ENCODE peak calls at places on chromosome 4, in eight cellular contexts. X is stimulated activated CD8-positive, alpha-beta memory T cell treated with anti-CD3 and anti-CD28 coated beads, Interleukin-7, amount 100 ng/mL, for 24 hours; Z is stimulated activated naive B cell treated with anti-CD40 and anti-IgM and Interleukin-4, amounts not matched to agents 10 μg/mL and 1 μg/mL and 100 μg/mL, for 72 hours; V is GM19239; K is activated CD4-positive, alpha-beta T cell treated with anti-CD3 and anti-CD28 coated beads for 48 hours; O is T-helper 9 cell; B is GM20000; N is activated CD8-positive, alpha-beta memory T cell treated with anti-CD3 and anti-CD28 coated beads for 24 hours. E is an unnamed sample.

GRCh38 chr4:53545942-53546581 is 45.2 kb downstream of the LNX1 start:
- DNase-seq in X (no peak), Z (no peak), V (no peak), K (no peak), O (no peak), B (no peak), N (no peak), E (no peak)

GRCh38 chr4:123412700-123413512 is 16.3 kb downstream of the SPRY1 start:
- DNase-seq in X (no peak), Z (no peak), V (no peak), K (no peak), O (no peak), B (no peak), N (no peak), E (no peak)

GRCh38 chr4:39043058-39043696 is 11.0 kb upstream of the TMEM156 start:
- DNase-seq in X (no peak), Z (no peak), V (no peak), K (no peak), O (no peak), B (no peak), N (no peak), E (no peak)

GRCh38 chr4:141563721-141564120 is 72.7 kb upstream of the IL15 start:
- DNase-seq in X (no peak), Z (no peak), V (no peak), K (no peak), O (no peak), B (no peak), N (no peak), E (no peak)

GRCh38 chr4:186726440-186727148 is 2.9 kb upstream of the FAT1 start:
- DNase-seq in X (no peak), Z (no peak), V (peak), K (peak), O (no peak), B (peak), N (no peak), E (no peak)

GRCh38 chr4:82423245-82424054 is 6.8 kb downstream of the HNRNPDL start:
- DNase-seq in X (no peak), Z (no peak), V (no peak), K (no peak), O (no peak), B (no peak), N (no peak), E (no peak)

GRCh38 chr4:2353222-2354107 is 65.0 kb downstream of the ZFYVE28 start:
- DNase-seq in X (no peak), Z (no peak), V (no peak), K (no peak), O (no peak), B (no peak), N (no peak), E (no peak)

GRCh38 chr4:148315049-148315448 is 127.2 kb downstream of the NR3C2 start:
- DNase-seq in X (no peak), Z (no peak), V (no peak), K (no peak), O (no peak), B (no peak), N (no peak), E (no peak)

GRCh38 chr4:4502694-4503311 is 39.0 kb downstream of the STX18 start:
- DNase-seq in X (no peak), Z (no peak), V (no peak), K (peak), O (no peak), B (peak), N (peak), E (no peak)

GRCh38 chr4:94038195-94038594 is 169.5 kb upstream of the SMARCAD1 start:
- DNase-seq in X (no peak), Z (no peak), V (no peak), K (no peak), O (no peak), B (no peak), N (no peak), E (no peak)

GRCh38 chr4:47061435-47061834 is 30.1 kb downstream of the GABRB1 start:
- DNase-seq in X (no peak), Z (no peak), V (no peak), K (no peak), O (no peak), B (no peak), N (no peak), E (no peak)

GRCh38 chr4:74997942-74998341 is 65.0 kb downstream of the PARM1 start:
- DNase-seq in X (no peak), Z (no peak), V (no peak), K (no peak), O (no peak), B (no peak), N (no peak), E (no peak)

GRCh38 chr4:123438031-123438430 is 41.4 kb downstream of the SPRY1 start:
- DNase-seq in X (no peak), Z (no peak), V (no peak), K (no peak), O (no peak), B (no peak), N (no peak), E (no peak)

GRCh38 chr4:97828646-97829045 is 314.6 kb downstream of the STPG2 start:
- DNase-seq in X (no peak), Z (no peak), V (no peak), K (no peak), O (no peak), B (no peak), N (no peak), E (no peak)

GRCh38 chr4:185573651-185574199 is 38.4 kb upstream of the PDLIM3 start:
- DNase-seq in X (no peak), Z (no peak), V (no peak), K (no peak), O (no peak), B (no peak), N (no peak), E (no peak)

GRCh38 chr4:100042711-100043110 is 92.6 kb upstream of the H2AZ1 start:
- DNase-seq in X (no peak), Z (no peak), V (no peak), K (no peak), O (no peak), B (no peak), N (no peak), E (no peak)

GRCh38 chr4:123555500-123556273 is 159.1 kb downstream of the SPRY1 start:
- DNase-seq in X (no peak), Z (no peak), V (no peak), K (no peak), O (no peak), B (no peak), N (no peak), E (no peak)

GRCh38 chr4:26860922-26861433 is 337 bp downstream of the STIM2 start:
- DNase-seq in X (no peak), Z (peak), V (no peak), K (peak), O (peak), B (peak), N (peak), E (no peak)

GRCh38 chr4:99816611-99817309 is at the start of gene DAPP1:
- DNase-seq in X (peak), Z (peak), V (peak), K (peak), O (peak), B (peak), N (peak), E (no peak)

GRCh38 chr4:160044693-160045092 is 941.8 kb downstream of the RAPGEF2 start:
- DNase-seq in X (no peak), Z (no peak), V (no peak), K (no peak), O (no peak), B (no peak), N (no peak), E (no peak)

GRCh38 chr4:5940470-5941203 is 47.8 kb upstream of the CRMP1 start:
- DNase-seq in X (no peak), Z (no peak), V (no peak), K (no peak), O (no peak), B (no peak), N (no peak), E (no peak)

GRCh38 chr4:134490863-134491262 is 289.3 kb upstream of the PABPC4L start:
- DNase-seq in X (no peak), Z (no peak), V (no peak), K (no peak), O (no peak), B (no peak), N (no peak), E (no peak)

GRCh38 chr4:135941671-135942070 is 1590.6 kb downstream of the PCDH18 start:
- DNase-seq in X (no peak), Z (no peak), V (no peak), K (no peak), O (no peak), B (no peak), N (no peak), E (no peak)

GRCh38 chr4:7964890-7965662 is 25.4 kb upstream of the AFAP1 start:
- DNase-seq in X (no peak), Z (no peak), V (no peak), K (peak), O (peak), B (no peak), N (peak), E (no peak)

GRCh38 chr4:40575846-40576245 is 53.8 kb downstream of the RBM47 start:
- DNase-seq in X (no peak), Z (no peak), V (no peak), K (no peak), O (no peak), B (no peak), N (no peak), E (no peak)

GRCh38 chr4:26330186-26330787 is 9.5 kb downstream of the RBPJ start:
- DNase-seq in X (no peak), Z (no peak), V (no peak), K (no peak), O (no peak), B (peak), N (no peak), E (no peak)

GRCh38 chr4:39045791-39046221 is 13.6 kb upstream of the TMEM156 start:
- DNase-seq in X (no peak), Z (no peak), V (no peak), K (no peak), O (peak), B (peak), N (no peak), E (no peak)

GRCh38 chr4:102129810-102130209 is 215.5 kb downstream of the SLC39A8 start:
- DNase-seq in X (no peak), Z (no peak), V (no peak), K (no peak), O (no peak), B (no peak), N (no peak), E (no peak)

GRCh38 chr4:70425306-70425705 is 27.6 kb downstream of the OPRPN start:
- DNase-seq in X (no peak), Z (no peak), V (no peak), K (no peak), O (no peak), B (no peak), N (no peak), E (no peak)